ENCODE peak calls at places on chromosomes 2 and 18, in four cellular contexts. W is aorta; C is activated naive CD8-positive, alpha-beta T cell treated with anti-CD3 and anti-CD28 coated beads for 36 hours; K is NCI-H2081. D is an unnamed sample.

GRCh38 chr2:176261136-176261535 is 8.1 kb upstream of the MTX2 start:
- DNase-seq in C (no peak), W (no peak), K (no peak), D (no peak)

GRCh38 chr2:144163592-144163991 is 356.3 kb downstream of the ZEB2 start:
- DNase-seq in K (no peak), W (no peak), C (no peak), D (no peak)

GRCh38 chr2:86396304-86396785 is 44.8 kb upstream of the KDM3A start:
- DNase-seq in W (no peak), C (no peak), K (peak), D (no peak)

GRCh38 chr2:190575263-190575662 is 40.7 kb upstream of the NEMP2 start:
- DNase-seq in W (no peak), C (no peak), K (no peak), D (no peak)

GRCh38 chr2:113198790-113199612 is 25.2 kb downstream of the PSD4 start:
- DNase-seq in C (peak), K (peak), W (peak), D (peak)

GRCh38 chr2:109348645-109349554 is 219.9 kb downstream of the SH3RF3 start:
- DNase-seq in C (peak), K (peak), W (no peak), D (no peak)

GRCh38 chr2:85924522-85924921 is 35.7 kb upstream of the ST3GAL5 start:
- DNase-seq in K (no peak), C (no peak), W (no peak), D (no peak)

GRCh38 chr2:132449868-132450267 is 33.3 kb downstream of the GPR39 start:
- DNase-seq in W (no peak), K (no peak), C (no peak), D (no peak)

GRCh38 chr2:178328037-178328436 is 122.9 kb downstream of the PRKRA start:
- DNase-seq in W (no peak), K (no peak), C (no peak), D (no peak)

GRCh38 chr2:217905395-217905794 is 97.4 kb downstream of the TNS1 start:
- DNase-seq in C (no peak), W (no peak), K (no peak), D (no peak)

GRCh38 chr2:193518061-193518817 is 1323.5 kb upstream of the TMEFF2 start:
- DNase-seq in K (no peak), W (no peak), C (no peak), D (no peak)

GRCh38 chr2:109558076-109558882 is 55.5 kb downstream of the SEPTIN10 start:
- DNase-seq in C (no peak), W (no peak), K (no peak), D (no peak)

GRCh38 chr2:37201766-37202165 is 5.5 kb downstream of the CEBPZOS start:
- DNase-seq in K (no peak), C (peak), W (no peak), D (peak)

GRCh38 chr2:53737091-53737490 is 30.5 kb upstream of the CHAC2 start:
- DNase-seq in C (no peak), K (no peak), W (no peak), D (no peak)

GRCh38 chr2:142069489-142069888 is 61.3 kb downstream of the LRP1B start:
- DNase-seq in W (no peak), C (no peak), K (no peak), D (no peak)

GRCh38 chr2:239275871-239276812 is 124.7 kb downstream of the HDAC4 start:
- DNase-seq in K (no peak), W (peak), C (no peak), D (no peak)

GRCh38 chr2:219406861-219407230 is 11.3 kb upstream of the DES start:
- DNase-seq in K (no peak), W (peak), C (no peak), D (no peak)

GRCh38 chr2:222427606-222428320 is 3.4 kb downstream of the SGPP2 start:
- DNase-seq in K (no peak), W (no peak), C (no peak), D (no peak)

GRCh38 chr2:239642406-239643004 is 241.7 kb upstream of the HDAC4 start:
- DNase-seq in W (no peak), C (no peak), K (no peak), D (no peak)

GRCh38 chr2:219533930-219534661 is 9.5 kb downstream of the CHPF start:
- DNase-seq in C (no peak), W (no peak), K (no peak), D (no peak)

GRCh38 chr2:172667926-172668325 is 67.7 kb upstream of the RAPGEF4 start:
- DNase-seq in W (no peak), K (no peak), C (no peak), D (no peak)

GRCh38 chr18:76414936-76415621 is 80.0 kb downstream of the ZNF516 start:
- DNase-seq in W (peak), K (no peak), C (no peak), D (no peak)

GRCh38 chr2:101991731-101992145 is at the start of gene IL1R2:
- DNase-seq in W (no peak), K (no peak), C (no peak), D (no peak)

GRCh38 chr2:165141601-165142000 is 62.2 kb downstream of the SCN3A start:
- DNase-seq in C (no peak), W (no peak), K (peak), D (no peak)

GRCh38 chr2:224910535-224910934 is 131.7 kb downstream of the DOCK10 start:
- DNase-seq in K (no peak), W (no peak), C (no peak), D (no peak)

GRCh38 chr2:174574657-174575056 is 22.9 kb downstream of the WIPF1 start:
- DNase-seq in W (no peak), C (no peak), K (no peak), D (no peak)

GRCh38 chr18:50306944-50307343 is 19.5 kb upstream of the CXXC1 start:
- DNase-seq in W (no peak), C (no peak), K (no peak), D (no peak)

GRCh38 chr2:197212344-197213262 is 98.0 kb downstream of the ANKRD44 start:
- DNase-seq in C (no peak), K (no peak), W (no peak), D (no peak)

GRCh38 chr18:55243852-55244251 is 284.6 kb upstream of the CCDC68 start:
- DNase-seq in W (no peak), K (no peak), C (no peak), D (no peak)

GRCh38 chr18:64082054-64082453 is 66.8 kb downstream of the LINC00305 start:
- DNase-seq in K (no peak), W (no peak), C (no peak), D (no peak)

GRCh38 chr18:28048612-28049011 is 128.3 kb downstream of the CDH2 start:
- DNase-seq in K (no peak), C (no peak), W (no peak), D (no peak)

GRCh38 chr2:196464311-196464710 is 175.2 kb upstream of the CCDC150 start:
- DNase-seq in K (no peak), W (no peak), C (no peak), D (no peak)

GRCh38 chr18:3855961-3856360 is 406.0 kb downstream of the TGIF1 start:
- DNase-seq in W (no peak), K (no peak), C (no peak), D (no peak)

GRCh38 chr2:54581326-54582039 is 125.4 kb downstream of the SPTBN1 start:
- DNase-seq in W (no peak), K (no peak), C (no peak), D (no peak)

GRCh38 chr2:157257312-157258252 is at the start of gene GALNT5:
- DNase-seq in W (no peak), K (no peak), C (no peak), D (no peak)

GRCh38 chr2:196205891-196206408 is 34.6 kb upstream of the STK17B start:
- DNase-seq in K (no peak), C (no peak), W (no peak), D (no peak)

GRCh38 chr2:8774371-8774770 is 63.0 kb downstream of the KIDINS220 start:
- DNase-seq in C (no peak), W (no peak), K (no peak), D (no peak)

GRCh38 chr2:1600191-1601063 is 143.9 kb downstream of the PXDN start:
- DNase-seq in W (no peak), K (no peak), C (no peak), D (no peak)

D was measured in T-helper 2 cell treated with Interferon-gamma antibody and Interleukin-4, amounts not matched to agents 5 μg/mL and 100 μg/mL, for 36 hours.